ENCODE peak calls at places on chromosome 1, in four cellular contexts. One of them, this sample, is unnamed.

GRCh38 chr1:1211541-1212511 is 2.1 kb downstream of the TNFRSF4 start:
- DNase-seq in neuronal stem cell: no peak
- DNase-seq in fibroblast of lung: no peak
- DNase-seq in ovary: peak
- DNase-seq in this sample: no peak

GRCh38 chr1:231940116-231940515 is 313.5 kb downstream of the DISC1 start:
- DNase-seq in neuronal stem cell: no peak
- DNase-seq in fibroblast of lung: no peak
- DNase-seq in ovary: no peak
- DNase-seq in this sample: no peak

GRCh38 chr1:118304722-118305344 is 119.8 kb upstream of the SPAG17 start:
- DNase-seq in neuronal stem cell: peak
- DNase-seq in fibroblast of lung: peak
- DNase-seq in ovary: no peak
- DNase-seq in this sample: peak

GRCh38 chr1:170789063-170789462 is 125.1 kb downstream of the PRRX1 start:
- DNase-seq in neuronal stem cell: no peak
- DNase-seq in fibroblast of lung: no peak
- DNase-seq in ovary: no peak
- DNase-seq in this sample: no peak

GRCh38 chr1:86641318-86641717 is 63.1 kb upstream of the SH3GLB1 start:
- DNase-seq in neuronal stem cell: no peak
- DNase-seq in fibroblast of lung: no peak
- DNase-seq in ovary: no peak
- DNase-seq in this sample: no peak

GRCh38 chr1:153572569-153573015 is 6.9 kb upstream of the S100A2 start:
- DNase-seq in neuronal stem cell: no peak
- DNase-seq in fibroblast of lung: peak
- DNase-seq in ovary: peak
- DNase-seq in this sample: peak

GRCh38 chr1:147676306-147677085 is 6.2 kb upstream of the ACP6 start:
- DNase-seq in neuronal stem cell: no peak
- DNase-seq in fibroblast of lung: peak
- DNase-seq in ovary: no peak
- DNase-seq in this sample: peak

GRCh38 chr1:184113251-184113650 is 61.7 kb downstream of the TSEN15 start:
- DNase-seq in neuronal stem cell: no peak
- DNase-seq in fibroblast of lung: peak
- DNase-seq in ovary: no peak
- DNase-seq in this sample: no peak

GRCh38 chr1:54805466-54805865 is 4.3 kb upstream of the TTC22 start:
- DNase-seq in neuronal stem cell: no peak
- DNase-seq in fibroblast of lung: no peak
- DNase-seq in ovary: no peak
- DNase-seq in this sample: no peak

GRCh38 chr1:54805981-54806381 is 4.9 kb upstream of the TTC22 start:
- DNase-seq in neuronal stem cell: no peak
- DNase-seq in fibroblast of lung: no peak
- DNase-seq in ovary: no peak
- DNase-seq in this sample: no peak

GRCh38 chr1:54806931-54807611 is 5.9 kb upstream of the TTC22 start:
- DNase-seq in neuronal stem cell: no peak
- DNase-seq in fibroblast of lung: peak
- DNase-seq in ovary: no peak
- DNase-seq in this sample: no peak

GRCh38 chr1:54803761-54804470 is 2.8 kb upstream of the TTC22 start:
- DNase-seq in neuronal stem cell: no peak
- DNase-seq in fibroblast of lung: no peak
- DNase-seq in ovary: no peak
- DNase-seq in this sample: no peak

DNA sequence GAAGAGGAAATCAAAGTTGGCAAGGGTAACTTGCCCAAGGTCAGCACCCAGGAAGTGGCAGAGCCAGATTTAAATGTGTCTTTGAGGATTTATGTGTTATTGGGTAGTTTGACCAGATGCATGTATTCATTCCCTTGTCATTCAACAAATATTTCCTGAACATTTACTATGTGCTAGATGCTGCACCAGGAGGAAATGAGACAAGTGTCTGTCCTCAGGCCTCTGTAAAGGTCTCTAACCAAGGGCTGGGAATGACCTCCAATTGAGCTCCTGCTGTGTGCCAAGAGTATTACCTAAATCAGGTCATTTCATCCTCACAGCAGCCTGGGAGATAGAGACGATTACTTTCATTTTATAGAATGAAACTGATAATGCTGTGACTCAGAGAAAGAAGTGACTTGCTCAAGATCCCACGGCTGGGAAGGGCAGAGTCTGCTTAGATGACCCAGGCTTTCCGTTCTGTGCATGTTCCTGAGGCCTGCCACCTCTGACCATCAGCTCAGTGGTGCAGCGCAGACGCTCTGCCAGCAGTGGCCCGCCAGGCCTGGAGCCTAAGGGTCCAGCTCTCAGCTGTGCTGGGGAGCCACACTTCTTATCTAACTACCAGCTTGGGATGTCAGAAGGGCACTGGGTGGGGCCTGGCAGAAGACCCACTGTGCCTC is 3.5 kb upstream of the TTC22 start:
- DNase-seq in neuronal stem cell: no peak
- DNase-seq in fibroblast of lung: no peak
- DNase-seq in ovary: no peak
- DNase-seq in this sample: no peak
- H3K27ac ChIP-seq in neuronal stem cell: no peak
- H3K27ac ChIP-seq in fibroblast of lung: no peak
- H3K27ac ChIP-seq in ovary: no peak
- H3K27ac ChIP-seq in this sample: no peak

GRCh38 chr1:180616441-180616840 is 15.4 kb upstream of the XPR1 start:
- DNase-seq in neuronal stem cell: no peak
- DNase-seq in fibroblast of lung: peak
- DNase-seq in ovary: no peak
- DNase-seq in this sample: no peak
- H3K27ac ChIP-seq in neuronal stem cell: no peak
- H3K27ac ChIP-seq in fibroblast of lung: peak
- H3K27ac ChIP-seq in ovary: no peak
- H3K27ac ChIP-seq in this sample: no peak

DNA sequence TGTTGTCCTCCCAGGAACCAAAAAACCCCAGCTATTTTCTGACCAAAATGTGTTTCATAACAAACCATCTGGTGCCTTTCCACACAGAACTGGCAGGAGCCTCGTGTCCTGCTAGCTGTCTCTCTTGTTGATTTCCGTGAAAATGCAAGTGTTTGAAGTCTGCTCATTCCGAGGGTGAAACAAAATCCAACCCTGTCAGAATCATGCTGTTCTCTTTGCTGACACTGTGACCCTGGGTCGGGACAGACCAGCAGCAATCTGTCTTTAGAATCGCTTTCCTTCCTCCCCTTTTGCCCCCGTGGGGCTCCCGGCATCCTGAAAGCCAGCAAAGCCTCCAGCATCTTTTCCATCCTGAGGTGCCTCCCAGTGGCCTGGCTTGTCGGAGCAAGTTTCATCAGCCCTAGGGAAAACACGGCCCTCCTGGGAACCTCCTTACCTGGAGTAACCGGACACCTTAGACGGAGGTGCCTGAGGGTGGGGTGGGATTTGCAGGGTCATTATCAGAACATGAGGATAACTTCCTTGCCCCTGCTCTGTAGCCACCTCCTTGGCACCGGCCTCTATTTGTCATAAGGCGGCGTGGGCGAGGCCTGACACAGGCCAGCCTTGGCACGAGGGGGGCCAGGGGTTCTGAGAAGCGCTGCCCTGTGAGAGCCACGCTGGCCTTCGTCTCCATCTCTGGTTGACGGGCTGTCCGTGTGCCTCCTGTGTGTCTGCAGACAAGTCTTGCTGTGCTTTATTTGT is 24.9 kb downstream of the LDLRAP1 start:
- DNase-seq in neuronal stem cell: no peak
- DNase-seq in fibroblast of lung: peak
- DNase-seq in ovary: no peak
- DNase-seq in this sample: peak
- H3K27ac ChIP-seq in neuronal stem cell: no peak
- H3K27ac ChIP-seq in fibroblast of lung: peak
- H3K27ac ChIP-seq in ovary: peak
- H3K27ac ChIP-seq in this sample: peak

GRCh38 chr1:31787261-31787660 is 23.1 kb upstream of the ADGRB2 start:
- DNase-seq in neuronal stem cell: no peak
- DNase-seq in fibroblast of lung: no peak
- DNase-seq in ovary: peak
- DNase-seq in this sample: no peak

GRCh38 chr1:31786366-31787060 is 22.4 kb upstream of the ADGRB2 start:
- DNase-seq in neuronal stem cell: no peak
- DNase-seq in fibroblast of lung: no peak
- DNase-seq in ovary: peak
- DNase-seq in this sample: no peak

GRCh38 chr1:31788825-31789256 is 24.7 kb upstream of the ADGRB2 start:
- DNase-seq in neuronal stem cell: peak
- DNase-seq in fibroblast of lung: peak
- DNase-seq in ovary: no peak
- DNase-seq in this sample: peak

GRCh38 chr1:31788138-31788824 is 24.1 kb upstream of the ADGRB2 start:
- DNase-seq in neuronal stem cell: peak
- DNase-seq in fibroblast of lung: peak
- DNase-seq in ovary: peak
- DNase-seq in this sample: peak

DNA sequence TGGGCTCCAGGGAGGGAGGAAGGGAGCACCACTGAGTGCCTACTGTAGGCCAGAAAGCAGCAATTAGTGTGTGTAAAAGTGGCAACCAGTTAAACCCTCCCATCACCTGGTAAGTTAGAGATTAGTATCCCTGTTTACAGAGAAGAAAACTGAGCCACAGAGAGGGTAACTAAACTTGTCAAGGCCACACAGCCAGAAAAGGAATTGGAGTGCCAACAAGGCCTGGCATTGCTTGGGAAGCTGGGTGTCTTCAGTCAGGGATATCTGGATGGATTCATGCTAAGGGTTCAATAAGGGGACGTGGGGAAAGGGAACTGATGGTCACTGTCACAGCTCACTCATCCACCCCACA is 23.6 kb upstream of the ADGRB2 start:
- DNase-seq in neuronal stem cell: no peak
- DNase-seq in fibroblast of lung: no peak
- DNase-seq in ovary: no peak
- DNase-seq in this sample: no peak
- H3K27ac ChIP-seq in neuronal stem cell: peak
- H3K27ac ChIP-seq in fibroblast of lung: peak
- H3K27ac ChIP-seq in ovary: no peak
- H3K27ac ChIP-seq in this sample: no peak